ENCODE peak calls at places on chromosomes 5 and 9, in eight cellular contexts. S is C1 segment of cervical spinal cord; O is HS-27A; Z is lower lobe of right lung; C is stimulated activated CD4-positive, alpha-beta T cell treated with anti-CD3 and anti-CD28 coated beads, Interleukin-15, amount 100 ng/mL, for 24 hours; D is SW480; B is SW 1271; Q is MM.1S. H is an unnamed sample.

GRCh38 chr9:121890746-121891145 is 202.4 kb downstream of the TTLL11 start:
- DNase-seq in S (no peak), O (no peak), Z (no peak), C (no peak), D (no peak), B (no peak), Q (no peak), H (no peak)

GRCh38 chr9:136657975-136658848 is 4.5 kb upstream of the EGFL7 start:
- DNase-seq in S (no peak), O (no peak), Z (peak; percentile 46), C (no peak), D (no peak), B (no peak), Q (no peak), H (no peak)

GRCh38 chr5:95760291-95761191 is 29.4 kb downstream of the RHOBTB3 start:
- DNase-seq in S (no peak), O (peak; percentile 71), Z (no peak), C (peak; percentile 15), D (peak; percentile 89), B (peak; percentile 87), Q (peak; percentile 92), H (no peak)

GRCh38 chr9:124781967-124782660 is 5.2 kb downstream of the OLFML2A start:
- DNase-seq in S (no peak), O (no peak), Z (no peak), C (no peak), D (no peak), B (no peak), Q (no peak), H (no peak)

GRCh38 chr9:116087751-116088194 is 65.8 kb upstream of the PAPPA start:
- DNase-seq in S (no peak), O (no peak), Z (no peak), C (no peak), D (no peak), B (no peak), Q (peak; percentile 7), H (no peak)

GRCh38 chr5:135208555-135209494 is 174.8 kb upstream of the PITX1 start:
- DNase-seq in S (no peak), O (peak; percentile 71), Z (no peak), C (no peak), D (peak; percentile 96), B (peak; percentile 65), Q (no peak), H (peak; percentile 44)

GRCh38 chr5:101425345-101425744 is 522.3 kb upstream of the ST8SIA4 start:
- DNase-seq in S (no peak), O (no peak), Z (no peak), C (no peak), D (no peak), B (no peak), Q (no peak), H (no peak)

GRCh38 chr5:32725994-32726659 is 15.0 kb downstream of the NPR3 start:
- DNase-seq in S (no peak), O (no peak), Z (no peak), C (no peak), D (no peak), B (no peak), Q (peak; percentile 49), H (no peak)

GRCh38 chr5:68377733-68378132 is 162.2 kb downstream of the PIK3R1 start:
- DNase-seq in S (no peak), O (no peak), Z (no peak), C (no peak), D (no peak), B (no peak), Q (no peak), H (no peak)

GRCh38 chr9:136551401-136552116 is 5.7 kb upstream of the NOTCH1 start:
- DNase-seq in S (no peak), O (no peak), Z (no peak), C (no peak), D (no peak), B (no peak), Q (no peak), H (no peak)

GRCh38 chr5:78602400-78602799 is 46.2 kb downstream of the LHFPL2 start:
- DNase-seq in S (no peak), O (no peak), Z (no peak), C (no peak), D (no peak), B (no peak), Q (no peak), H (no peak)

GRCh38 chr5:1008451-1009358 is at the start of gene NKD2:
- DNase-seq in S (no peak), O (no peak), Z (peak; percentile 51), C (peak; percentile 64), D (peak; percentile 36), B (no peak), Q (peak; percentile 44), H (peak; percentile 76)

GRCh38 chr5:80960531-80961375 is 590 bp downstream of the RASGRF2 start:
- DNase-seq in S (peak; percentile 8), O (no peak), Z (peak; percentile 47), C (peak; percentile 64), D (peak; percentile 36), B (no peak), Q (no peak), H (peak; percentile 79)

GRCh38 chr9:26142631-26143030 is 464.4 kb upstream of the TUSC1 start:
- DNase-seq in S (no peak), O (no peak), Z (no peak), C (no peak), D (no peak), B (no peak), Q (no peak), H (no peak)

GRCh38 chr9:119639287-119639955 is 270.2 kb upstream of the BRINP1 start:
- DNase-seq in S (no peak), O (no peak), Z (no peak), C (no peak), D (peak; percentile 6), B (no peak), Q (no peak), H (no peak)